ENCODE peak calls at places on chromosome 5, in four cellular contexts. U, O, Z and G are unnamed samples.

GRCh38 chr5:102796481-102796880 is 41.4 kb downstream of the PAM start:
- DNase-seq in U (no peak), O (no peak), Z (no peak), G (no peak)

GRCh38 chr5:90534922-90535321 is 5.5 kb upstream of the LYSMD3 start:
- DNase-seq in U (no peak), O (no peak), Z (no peak), G (no peak)

GRCh38 chr5:130017173-130017572 is 112.9 kb downstream of the CHSY3 start:
- DNase-seq in U (no peak), O (no peak), Z (no peak), G (no peak)

GRCh38 chr5:133735346-133735745 is 123.0 kb upstream of the FSTL4 start:
- DNase-seq in U (peak), O (no peak), Z (no peak), G (no peak)

GRCh38 chr5:125409496-125410351 is 663.3 kb upstream of the ZNF608 start:
- DNase-seq in U (no peak), O (no peak), Z (no peak), G (no peak)

GRCh38 chr5:142304013-142304701 is 20.7 kb downstream of the SPRY4 start:
- DNase-seq in U (no peak), O (no peak), Z (no peak), G (no peak)

GRCh38 chr5:73152411-73153388 is 20.3 kb upstream of the TMEM174 start:
- DNase-seq in U (no peak), O (no peak), Z (no peak), G (no peak)

GRCh38 chr5:86679529-86679928 is 61.8 kb downstream of the COX7C start:
- DNase-seq in U (peak), O (peak), Z (peak), G (peak)

GRCh38 chr5:147391781-147392180 is 118.1 kb downstream of the DPYSL3 start:
- DNase-seq in U (peak), O (no peak), Z (peak), G (peak)

GRCh38 chr5:151098185-151098813 is 17.5 kb upstream of the TNIP1 start:
- DNase-seq in U (no peak), O (no peak), Z (no peak), G (no peak)

GRCh38 chr5:59241564-59241963 is 652.0 kb downstream of the PDE4D start:
- DNase-seq in U (no peak), O (no peak), Z (no peak), G (no peak)

GRCh38 chr5:150065886-150066285 is 20.5 kb downstream of the CSF1R start:
- DNase-seq in U (peak), O (peak), Z (no peak), G (no peak)

GRCh38 chr5:169567079-169567478 is 16.5 kb upstream of the SPDL1 start:
- DNase-seq in U (no peak), O (no peak), Z (no peak), G (no peak)

GRCh38 chr5:171630670-171631065 is 154.9 kb upstream of the SMIM23 start:
- DNase-seq in U (no peak), O (no peak), Z (no peak), G (no peak)

GRCh38 chr5:127754259-127754658 is 51.1 kb downstream of the CCDC192 start:
- DNase-seq in U (peak), O (no peak), Z (no peak), G (no peak)

GRCh38 chr5:151600069-151600665 is 9.0 kb upstream of the FAT2 start:
- DNase-seq in U (no peak), O (no peak), Z (no peak), G (no peak)

GRCh38 chr5:14458414-14458813 is 123.2 kb upstream of the OTULINL start:
- DNase-seq in U (no peak), O (no peak), Z (no peak), G (no peak)

GRCh38 chr5:164255598-164256213 is 750.3 kb downstream of the MAT2B start:
- DNase-seq in U (no peak), O (no peak), Z (no peak), G (no peak)

GRCh38 chr5:150263339-150263738 is 26.2 kb downstream of the CAMK2A start:
- DNase-seq in U (no peak), O (no peak), Z (no peak), G (no peak)

GRCh38 chr5:127564002-127564769 is 46.7 kb downstream of the PRRC1 start:
- DNase-seq in U (peak), O (peak), Z (peak), G (peak)

GRCh38 chr5:16065810-16066209 is 113.8 kb downstream of the MARCHF11 start:
- DNase-seq in U (no peak), O (no peak), Z (no peak), G (no peak)

GRCh38 chr5:15702102-15702501 is 202.1 kb downstream of the FBXL7 start:
- DNase-seq in U (no peak), O (no peak), Z (peak), G (no peak)

GRCh38 chr5:40853632-40854192 is 12.5 kb downstream of the CARD6 start:
- DNase-seq in U (no peak), O (no peak), Z (no peak), G (no peak)

GRCh38 chr5:54936201-54936600 is 49.2 kb downstream of the ESM1 start:
- DNase-seq in U (no peak), O (no peak), Z (no peak), G (no peak)

GRCh38 chr5:177301503-177302165 is 1.9 kb downstream of the RAB24 start:
- DNase-seq in U (no peak), O (no peak), Z (no peak), G (no peak)

GRCh38 chr5:180072556-180072955 is 997 bp upstream of the RNF130 start:
- DNase-seq in U (no peak), O (no peak), Z (no peak), G (peak)

GRCh38 chr5:135569755-135570452 is 8.9 kb downstream of the CXCL14 start:
- DNase-seq in U (peak), O (no peak), Z (no peak), G (peak)

GRCh38 chr5:171577940-171578856 is 158.8 kb downstream of the FGF18 start:
- DNase-seq in U (no peak), O (no peak), Z (no peak), G (peak)